ENCODE peak calls at places on chromosomes 13 and 19, in five cellular contexts. Z is MCF 10A, R is RWPE1, D is WTC11, U is HCT116. H is an unnamed sample.

GRCh38 chr19:516884-517424 is 9.7 kb downstream of the TPGS1 start:
- DNase-seq in Z (no peak), R (no peak), D (no peak), U (no peak), H (no peak)

GRCh38 chr19:44892932-44893331 is 1.9 kb downstream of the TOMM40 start:
- DNase-seq in Z (no peak), R (no peak), D (no peak), U (no peak), H (no peak)

GRCh38 chr13:45807520-45808099 is 43.9 kb downstream of the SIAH3 start:
- DNase-seq in Z (peak; percentile 67), R (peak; percentile 73), D (peak; percentile 40), U (peak; percentile 62), H (peak; percentile 36)

GRCh38 chr19:13478576-13478975 is 27.7 kb downstream of the CACNA1A start:
- DNase-seq in Z (no peak), R (no peak), D (no peak), U (no peak), H (no peak)

GRCh38 chr19:3682741-3683404 is 17.4 kb downstream of the PIP5K1C start:
- DNase-seq in Z (peak; percentile 67), R (no peak), D (no peak), U (no peak), H (no peak)

GRCh38 chr13:56424246-56424645 is 716.5 kb upstream of the PRR20A start:
- DNase-seq in Z (peak; percentile 87), R (peak; percentile 69), D (no peak), U (no peak), H (no peak)

GRCh38 chr13:109904218-109904617 is 117.8 kb upstream of the IRS2 start:
- DNase-seq in Z (peak; percentile 6), R (no peak), D (no peak), U (peak; percentile 44), H (peak; percentile 3)

GRCh38 chr13:103542648-103543047 is 476.4 kb upstream of the SLC10A2 start:
- DNase-seq in Z (no peak), R (no peak), D (no peak), U (no peak), H (no peak)

GRCh38 chr19:47094557-47095517 is 18.7 kb downstream of the ZC3H4 start:
- DNase-seq in Z (no peak), R (no peak), D (no peak), U (no peak), H (no peak)

GRCh38 chr13:97273341-97273831 is 51.3 kb downstream of the MBNL2 start:
- DNase-seq in Z (peak; percentile 83), R (peak; percentile 80), D (no peak), U (no peak), H (no peak)

GRCh38 chr19:7879102-7879770 is 5.0 kb upstream of the PRR36 start:
- DNase-seq in Z (no peak), R (no peak), D (no peak), U (no peak), H (no peak)

GRCh38 chr19:51546650-51547396 is 15.4 kb upstream of the SIGLEC6 start:
- DNase-seq in Z (no peak), R (no peak), D (no peak), U (no peak), H (no peak)

GRCh38 chr19:2081873-2082810 is 14.0 kb downstream of the MOB3A start:
- DNase-seq in Z (no peak), R (no peak), D (no peak), U (no peak), H (peak; percentile 64)

GRCh38 chr13:42073683-42074082 is 25.2 kb downstream of the DGKH start:
- DNase-seq in Z (no peak), R (no peak), D (no peak), U (no peak), H (no peak)

GRCh38 chr19:32373614-32374295 is 28.3 kb downstream of the ZNF507 start:
- DNase-seq in Z (peak; percentile 97), R (peak; percentile 84), D (no peak), U (peak; percentile 94), H (no peak)

GRCh38 chr19:2579678-2580280 is 103.9 kb downstream of the GADD45B start:
- DNase-seq in Z (no peak), R (no peak), D (no peak), U (no peak), H (no peak)

GRCh38 chr19:2391118-2391725 is 31.2 kb downstream of the TMPRSS9 start:
- DNase-seq in Z (peak; percentile 76), R (peak; percentile 44), D (no peak), U (peak; percentile 66), H (peak; percentile 86)

GRCh38 chr13:110963554-110963970 is 48.7 kb upstream of the ANKRD10 start:
- DNase-seq in Z (no peak), R (no peak), D (no peak), U (no peak), H (no peak)

GRCh38 chr13:53357582-53357981 is 329.0 kb downstream of the OLFM4 start:
- DNase-seq in Z (no peak), R (no peak), D (no peak), U (no peak), H (no peak)

GRCh38 chr19:52398091-52398461 is 427 bp downstream of the ZNF528 start:
- DNase-seq in Z (no peak), R (peak; percentile 6), D (peak; percentile 19), U (no peak), H (no peak)

GRCh38 chr19:58385313-58386165 is 1.5 kb upstream of the RPS5 start:
- DNase-seq in Z (no peak), R (no peak), D (no peak), U (no peak), H (no peak)

GRCh38 chr13:20160346-20161274 is at the start of gene GJA3:
- DNase-seq in Z (peak; percentile 57), R (peak; percentile 49), D (peak; percentile 71), U (no peak), H (no peak)

GRCh38 chr13:81142306-81142999 is 801.5 kb upstream of the SPRY2 start:
- DNase-seq in Z (no peak), R (no peak), D (no peak), U (no peak), H (no peak)

GRCh38 chr13:110138009-110138699 is 168.8 kb downstream of the COL4A1 start:
- DNase-seq in Z (peak; percentile 83), R (peak; percentile 90), D (peak; percentile 44), U (peak; percentile 36), H (peak; percentile 2)

GRCh38 chr19:952680-953500 is 27.1 kb downstream of the ARID3A start:
- DNase-seq in Z (no peak), R (peak; percentile 71), D (no peak), U (no peak), H (peak; percentile 24)

GRCh38 chr19:11079999-11080398 is 9.3 kb upstream of the LDLR start:
- DNase-seq in Z (no peak), R (no peak), D (no peak), U (no peak), H (no peak)

GRCh38 chr19:54189020-54189667 is at the start of gene MBOAT7:
- DNase-seq in Z (no peak), R (no peak), D (no peak), U (no peak), H (peak; percentile 87)
- TF ChIP-seq CTCF in Z (no peak), R (peak; percentile 56), D (no peak), U (no peak), H (peak; percentile 71)

DNA sequence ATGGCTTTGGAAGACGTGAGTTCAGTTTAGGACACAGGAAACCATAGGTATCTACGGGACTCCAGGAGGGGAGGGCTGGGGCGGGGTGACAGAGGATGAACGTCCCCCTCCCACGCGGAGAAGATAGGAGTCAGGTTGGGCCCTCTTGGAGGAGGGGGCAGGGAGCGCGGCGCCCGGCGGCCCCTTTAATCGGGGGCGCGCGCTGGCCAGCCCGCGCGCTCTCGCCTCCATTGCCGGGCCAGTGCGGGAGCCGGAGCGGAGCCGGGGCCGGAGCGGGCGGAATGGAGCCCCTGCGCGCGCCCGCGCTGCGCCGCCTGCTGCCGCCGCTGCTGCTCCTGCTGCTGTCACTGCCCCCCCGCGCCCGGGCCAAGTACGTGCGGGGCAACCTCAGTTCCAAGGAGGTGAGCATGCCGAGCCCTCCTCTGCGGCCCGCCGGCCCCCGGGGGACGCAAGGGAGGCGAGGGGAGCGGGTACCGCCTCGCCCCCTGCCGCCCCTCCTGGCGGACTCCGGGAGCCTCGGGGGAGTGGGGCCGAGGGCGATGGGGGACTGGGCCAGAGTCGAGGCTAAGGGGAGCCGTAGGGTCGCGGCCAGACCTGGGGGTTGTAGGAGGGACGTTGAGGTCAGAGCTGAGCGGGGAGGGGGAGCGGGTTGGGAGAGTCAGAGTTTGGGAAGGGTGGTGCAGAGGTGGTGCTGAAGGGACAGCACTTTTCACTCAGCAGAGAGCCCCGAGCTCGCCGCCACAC is at the start of gene TMEM145:
- DNase-seq in Z (peak; percentile 34), R (peak; percentile 53), D (peak; percentile 74), U (no peak), H (peak; percentile 53)
- TF ChIP-seq CTCF in Z (peak; percentile 14), R (peak; percentile 20), D (no peak), U (peak; percentile 14), H (peak; percentile 35)

GRCh38 chr19:49590971-49591730 is at the start of gene PRR12:
- DNase-seq in Z (peak; percentile 73), R (peak; percentile 88), D (peak; percentile 52), U (no peak), H (peak; percentile 83)

GRCh38 chr19:49589391-49589790 is 1.6 kb upstream of the PRR12 start:
- DNase-seq in Z (no peak), R (no peak), D (no peak), U (no peak), H (no peak)

GRCh38 chr19:49591731-49592485 is 926 bp downstream of the PRR12 start:
- DNase-seq in Z (peak; percentile 65), R (peak; percentile 67), D (peak; percentile 70), U (no peak), H (peak; percentile 63)

GRCh38 chr19:49588370-49589122 is 2.4 kb upstream of the PRR12 start:
- DNase-seq in Z (no peak), R (no peak), D (no peak), U (no peak), H (no peak)

GRCh38 chr19:49590071-49590970 is 661 bp upstream of the PRR12 start:
- DNase-seq in Z (peak; percentile 99), R (peak; percentile 95), D (peak; percentile 99), U (peak; percentile 97), H (peak; percentile 99)
- TF ChIP-seq CTCF in Z (no peak), R (no peak), D (no peak), U (no peak), H (peak; percentile 16)

GRCh38 chr13:99459101-99459500 is 42.2 kb upstream of the TM9SF2 start:
- DNase-seq in Z (no peak), R (no peak), D (no peak), U (no peak), H (no peak)
- TF ChIP-seq CTCF in Z (no peak), R (no peak), D (no peak), U (no peak), H (no peak)

H was measured in OCI-LY7.